ENCODE peak calls at places on chromosomes 1 and 21, in five cellular contexts. B is WTC11, K is HepG2, X is H1, Z is HCT116. V is an unnamed sample.

GRCh38 chr1:235450886-235451457 is 53.3 kb downstream of the B3GALNT2 start:
- DNase-seq in B (no peak), K (no peak), X (no peak), Z (no peak), V (no peak)

GRCh38 chr1:234772345-234773147 is 162.6 kb upstream of the IRF2BP2 start:
- DNase-seq in B (no peak), K (peak), X (no peak), Z (peak), V (peak)

GRCh38 chr1:178532392-178532791 is 19.5 kb downstream of the TEX35 start:
- DNase-seq in B (peak), K (peak), X (peak), Z (peak), V (no peak)

GRCh38 chr1:224493269-224493668 is 58.7 kb upstream of the WDR26 start:
- DNase-seq in B (no peak), K (no peak), X (no peak), Z (no peak), V (no peak)

GRCh38 chr21:44611551-44611950 is 328 bp upstream of the KRTAP10-8 start:
- DNase-seq in B (no peak), K (no peak), X (no peak), Z (no peak), V (no peak)

GRCh38 chr1:114462341-114462740 is 48.7 kb downstream of the TRIM33 start:
- DNase-seq in B (no peak), K (no peak), X (no peak), Z (no peak), V (no peak)

GRCh38 chr1:221897312-221897711 is 155.4 kb upstream of the DUSP10 start:
- DNase-seq in B (no peak), K (no peak), X (no peak), Z (no peak), V (no peak)

GRCh38 chr1:164452549-164452948 is 106.4 kb upstream of the PBX1 start:
- DNase-seq in B (no peak), K (no peak), X (no peak), Z (no peak), V (no peak)

GRCh38 chr1:21604208-21604957 is 64.8 kb downstream of the RAP1GAP start:
- DNase-seq in B (no peak), K (no peak), X (no peak), Z (no peak), V (no peak)

GRCh38 chr1:212234431-212235298 is 50.5 kb upstream of the PPP2R5A start:
- DNase-seq in B (no peak), K (peak), X (no peak), Z (peak), V (no peak)

GRCh38 chr1:153548722-153549695 is at the start of gene S100A3:
- DNase-seq in B (no peak), K (no peak), X (no peak), Z (no peak), V (no peak)

GRCh38 chr1:184905601-184906322 is 68.5 kb downstream of the NIBAN1 start:
- DNase-seq in B (no peak), K (peak), X (no peak), Z (no peak), V (no peak)

GRCh38 chr1:218499021-218499691 is 154.0 kb downstream of the TGFB2 start:
- DNase-seq in B (no peak), K (no peak), X (no peak), Z (no peak), V (no peak)

GRCh38 chr21:39263372-39263771 is 50.1 kb downstream of the BRWD1 start:
- DNase-seq in B (no peak), K (no peak), X (no peak), Z (peak), V (no peak)

GRCh38 chr1:33876970-33877680 is 13.2 kb downstream of the HMGB4 start:
- DNase-seq in B (no peak), K (no peak), X (no peak), Z (no peak), V (no peak)

GRCh38 chr1:5388622-5389021 is 603.6 kb downstream of the NPHP4 start:
- DNase-seq in B (no peak), K (no peak), X (no peak), Z (no peak), V (no peak)

GRCh38 chr1:8604041-8604942 is 213.1 kb downstream of the RERE start:
- DNase-seq in B (no peak), K (no peak), X (no peak), Z (no peak), V (peak)

GRCh38 chr21:16587141-16587570 is 857.4 kb downstream of the USP25 start:
- DNase-seq in B (no peak), K (peak), X (no peak), Z (no peak), V (no peak)

GRCh38 chr1:32242341-32242851 is 4.6 kb upstream of the FAM167B start:
- DNase-seq in B (peak), K (no peak), X (no peak), Z (no peak), V (no peak)

GRCh38 chr1:165162671-165163241 is 193.8 kb downstream of the LMX1A start:
- DNase-seq in B (peak), K (peak), X (peak), Z (no peak), V (no peak)

GRCh38 chr1:200311256-200311655 is 98.6 kb downstream of the ZNF281 start:
- DNase-seq in B (no peak), K (no peak), X (no peak), Z (no peak), V (no peak)

GRCh38 chr1:40766017-40766416 is 17.6 kb upstream of the KCNQ4 start:
- DNase-seq in B (no peak), K (no peak), X (no peak), Z (no peak), V (no peak)

GRCh38 chr1:200364121-200364759 is 45.6 kb downstream of the ZNF281 start:
- DNase-seq in B (no peak), K (peak), X (no peak), Z (no peak), V (no peak)

GRCh38 chr1:34547043-34547674 is 207.7 kb upstream of the GJB5 start:
- DNase-seq in B (peak), K (peak), X (peak), Z (peak), V (no peak)

GRCh38 chr1:25760122-25760719 is 39.8 kb upstream of the SELENON start:
- DNase-seq in B (no peak), K (no peak), X (no peak), Z (no peak), V (no peak)

GRCh38 chr1:30064547-30064946 is 658.8 kb downstream of the MATN1 start:
- DNase-seq in B (no peak), K (no peak), X (no peak), Z (no peak), V (no peak)

GRCh38 chr1:83942914-83943313 is 56.0 kb downstream of the TTLL7 start:
- DNase-seq in B (no peak), K (no peak), X (no peak), Z (no peak), V (no peak)

DNA sequence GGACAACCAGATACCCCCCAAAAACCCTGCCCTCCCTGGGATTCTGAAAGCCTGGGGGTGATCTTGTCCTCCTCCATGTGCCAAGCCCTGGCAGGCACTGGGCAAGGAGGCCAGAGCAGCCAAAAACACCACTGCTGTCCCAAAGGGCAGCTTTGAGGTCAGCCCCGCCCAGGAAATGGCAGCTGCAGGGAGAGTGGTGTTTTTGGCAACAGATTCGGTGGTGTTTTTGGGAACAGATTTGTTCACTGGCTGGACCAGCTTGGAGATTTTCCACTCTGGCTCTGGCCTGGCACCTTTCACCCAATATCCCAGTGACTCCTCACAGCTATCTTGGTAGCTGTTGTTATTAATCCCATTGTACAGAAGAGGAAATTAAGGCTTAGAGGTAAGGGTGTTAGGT is 34.7 kb downstream of the LRP8 start:
- DNase-seq in B (no peak), K (no peak), X (no peak), Z (no peak), V (no peak)
- TF ChIP-seq ATF3 in B (no peak), K (no peak), X (no peak), Z (no peak), V (no peak)

GRCh38 chr1:116166011-116166571 is 54.9 kb downstream of the MAB21L3 start:
- DNase-seq in B (no peak), K (no peak), X (no peak), Z (no peak), V (no peak)

GRCh38 chr1:116166655-116167054 is 55.5 kb downstream of the MAB21L3 start:
- DNase-seq in B (no peak), K (no peak), X (no peak), Z (no peak), V (no peak)

GRCh38 chr1:116169898-116170297 is 58.7 kb downstream of the MAB21L3 start:
- DNase-seq in B (no peak), K (no peak), X (no peak), Z (no peak), V (no peak)

GRCh38 chr1:116167625-116168276 is 56.6 kb downstream of the MAB21L3 start:
- DNase-seq in B (peak), K (no peak), X (peak), Z (no peak), V (no peak)

DNA sequence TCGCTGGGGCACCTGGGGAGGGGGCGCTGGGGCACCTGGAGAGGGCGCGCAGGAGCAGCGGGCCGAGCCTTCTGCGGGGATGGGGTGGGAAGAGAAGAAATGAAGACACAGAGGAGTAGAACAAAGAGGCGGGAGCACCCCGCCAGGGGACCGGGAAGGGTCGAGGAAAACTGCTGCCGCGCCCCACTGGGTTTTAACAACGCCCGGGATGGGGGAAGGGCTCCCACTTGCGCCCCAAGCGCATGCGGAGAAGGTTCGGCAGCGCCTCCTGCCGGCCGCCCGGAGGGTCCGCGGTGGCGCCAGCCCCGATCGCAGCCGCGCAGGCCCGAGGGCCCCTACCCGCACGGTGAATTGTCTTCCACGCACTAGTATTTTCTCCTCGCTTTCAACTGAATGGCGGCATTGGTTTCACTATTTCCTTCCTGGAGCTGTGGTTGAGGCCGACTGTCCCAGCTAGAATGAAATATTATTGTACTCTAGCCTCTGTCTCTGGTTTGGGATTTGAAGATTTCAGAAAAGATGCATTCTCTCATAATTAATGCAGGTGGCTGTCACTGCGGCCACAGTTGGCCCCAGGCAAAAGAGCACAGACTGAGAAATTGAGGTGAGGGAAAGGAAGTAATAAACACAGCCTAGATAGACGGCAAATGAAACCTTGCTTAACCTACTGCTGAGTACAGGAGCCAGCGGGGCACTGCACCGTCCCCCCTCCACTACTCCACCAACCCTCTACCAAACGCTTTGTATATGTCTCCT is 57.3 kb downstream of the MAB21L3 start:
- DNase-seq in B (peak), K (no peak), X (peak), Z (no peak), V (no peak)
- TF ChIP-seq ATF3 in B (no peak), K (no peak), X (no peak), Z (no peak), V (no peak)

GRCh38 chr1:206469933-206470691 is at the start of gene IKBKE:
- DNase-seq in B (peak), K (peak), X (peak), Z (peak), V (no peak)
- TF ChIP-seq ATF3 in B (no peak), K (no peak), X (no peak), Z (no peak), V (no peak)

GRCh38 chr1:60897003-60897402 is 185.4 kb upstream of the NFIA start:
- DNase-seq in B (no peak), K (no peak), X (no peak), Z (no peak), V (no peak)

GRCh38 chr1:60898413-60898812 is 183.9 kb upstream of the NFIA start:
- DNase-seq in B (no peak), K (no peak), X (no peak), Z (no peak), V (no peak)

GRCh38 chr1:60894121-60894520 is 188.2 kb upstream of the NFIA start:
- DNase-seq in B (no peak), K (no peak), X (no peak), Z (no peak), V (no peak)

GRCh38 chr1:60893111-60893510 is 189.2 kb upstream of the NFIA start:
- DNase-seq in B (no peak), K (no peak), X (no peak), Z (no peak), V (no peak)

GRCh38 chr1:60895167-60896124 is 186.9 kb upstream of the NFIA start:
- DNase-seq in B (no peak), K (no peak), X (no peak), Z (no peak), V (no peak)
- TF ChIP-seq ATF3 in B (no peak), K (no peak), X (no peak), Z (no peak), V (no peak)

DNA sequence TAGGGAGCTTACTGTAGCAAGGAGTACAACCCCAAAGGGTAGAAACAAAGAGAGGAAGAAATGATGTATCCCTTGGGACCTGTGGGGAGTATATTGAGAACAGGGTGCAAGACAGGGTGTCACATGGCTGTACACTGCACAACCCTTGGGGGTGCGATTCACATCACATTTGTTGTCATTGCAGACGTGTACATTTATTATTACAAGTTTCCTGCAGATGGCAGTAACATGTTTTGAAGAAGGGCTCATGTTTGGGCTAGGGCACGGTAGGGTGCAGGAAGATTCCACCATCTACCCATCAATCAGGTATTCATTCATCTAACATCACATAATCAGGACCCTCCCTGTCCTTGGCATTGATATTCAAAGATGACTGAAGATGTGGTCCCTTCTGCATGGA is 62.5 kb downstream of the NDUFS5 start:
- DNase-seq in B (no peak), K (no peak), X (no peak), Z (no peak), V (no peak)
- TF ChIP-seq ATF3 in B (no peak), K (no peak), X (no peak), Z (no peak), V (no peak)

V was measured in GM12878.